ENCODE peak calls at places on chromosomes 5 and 9, in nine cellular contexts. C is heart right ventricle, D is heart left ventricle, Q is cardiac muscle cell, V is HCT116, X is lower lobe of right lung, O is PC-3, P is pancreas, G is H9. U is an unnamed sample.

GRCh38 chr5:10331341-10331796 is 22.1 kb upstream of the MARCHF6 start:
- DNase-seq in C (peak; percentile 64), D (peak; percentile 75), Q (no peak), V (no peak), X (peak; percentile 66), O (peak; percentile 63), P (peak; percentile 87), G (no peak), U (no peak)

GRCh38 chr9:93468763-93469456 is 15.5 kb upstream of the FAM120AOS start:
- DNase-seq in C (no peak), D (no peak), Q (peak; percentile 41), V (no peak), X (no peak), O (no peak), P (no peak), G (no peak), U (no peak)

GRCh38 chr9:36166150-36166927 is 2.8 kb upstream of the CCIN start:
- DNase-seq in C (peak; percentile 87), D (peak; percentile 93), Q (peak; percentile 75), V (peak; percentile 79), X (peak; percentile 88), O (peak; percentile 83), P (peak; percentile 61), G (peak; percentile 89), U (peak; percentile 86)

GRCh38 chr9:86099695-86100364 is 472 bp upstream of the GOLM1 start:
- DNase-seq in C (peak; percentile 19), D (peak; percentile 66), Q (peak; percentile 49), V (peak; percentile 57), X (peak; percentile 56), O (peak; percentile 56), P (peak; percentile 60), G (peak; percentile 49), U (peak; percentile 64)

GRCh38 chr5:81761270-81761669 is 10.4 kb upstream of the SSBP2 start:
- DNase-seq in C (no peak), D (no peak), Q (no peak), V (no peak), X (no peak), O (no peak), P (no peak), G (no peak), U (no peak)

GRCh38 chr5:74290634-74291033 is 349.9 kb downstream of the ENC1 start:
- DNase-seq in C (no peak), D (no peak), Q (no peak), V (no peak), X (no peak), O (no peak), P (no peak), G (no peak), U (no peak)

GRCh38 chr9:130824616-130825015 is 10.4 kb upstream of the ABL1 start:
- DNase-seq in C (no peak), D (no peak), Q (no peak), V (no peak), X (no peak), O (no peak), P (no peak), G (no peak), U (no peak)

GRCh38 chr5:101035425-101035824 is 132.3 kb upstream of the ST8SIA4 start:
- DNase-seq in C (no peak), D (no peak), Q (no peak), V (no peak), X (no peak), O (no peak), P (no peak), G (no peak), U (no peak)

GRCh38 chr9:9913276-9913832 is 699.4 kb downstream of the PTPRD start:
- DNase-seq in C (no peak), D (no peak), Q (no peak), V (no peak), X (no peak), O (no peak), P (no peak), G (no peak), U (no peak)

GRCh38 chr5:156411131-156411727 is 84.3 kb downstream of the SGCD start:
- DNase-seq in C (no peak), D (no peak), Q (no peak), V (no peak), X (no peak), O (no peak), P (no peak), G (no peak), U (no peak)

GRCh38 chr5:143214458-143214857 is 189.0 kb downstream of the NR3C1 start:
- DNase-seq in C (no peak), D (no peak), Q (no peak), V (no peak), X (no peak), O (no peak), P (no peak), G (no peak), U (no peak)

GRCh38 chr9:72205513-72205912 is 56.3 kb downstream of the GDA start:
- DNase-seq in C (no peak), D (no peak), Q (no peak), V (no peak), X (no peak), O (no peak), P (peak; percentile 21), G (no peak), U (peak; percentile 58)

GRCh38 chr5:154881986-154882385 is 23.6 kb downstream of the CNOT8 start:
- DNase-seq in C (no peak), D (no peak), Q (no peak), V (no peak), X (no peak), O (no peak), P (no peak), G (no peak), U (no peak)

GRCh38 chr5:154884424-154884823 is 26.0 kb downstream of the CNOT8 start:
- DNase-seq in C (no peak), D (no peak), Q (no peak), V (no peak), X (no peak), O (no peak), P (no peak), G (peak; percentile 71), U (no peak)

DNA sequence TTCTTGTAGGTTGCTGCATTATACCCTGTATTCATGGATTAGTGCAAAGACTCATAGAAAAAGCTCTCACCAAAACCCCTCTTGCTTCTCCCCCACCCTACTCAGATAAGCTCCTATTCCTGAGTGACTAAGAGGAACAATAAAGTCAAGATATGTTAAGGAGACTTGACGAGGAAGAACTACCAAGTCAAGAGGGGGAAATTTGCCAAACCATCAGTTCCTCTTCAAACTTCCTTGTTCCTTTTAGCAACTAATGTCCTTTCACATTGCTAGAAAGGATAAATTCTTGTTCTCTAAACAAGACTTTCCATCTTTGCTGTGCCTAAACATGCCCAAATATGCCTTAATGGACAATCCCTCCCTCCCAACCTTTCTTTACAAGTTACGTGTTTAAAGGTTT is 27.0 kb downstream of the CNOT8 start:
- DNase-seq in C (no peak), D (no peak), Q (no peak), V (no peak), X (no peak), O (no peak), P (no peak), G (no peak), U (no peak)
- H3K4me1 ChIP-seq in C (no peaks in the 10 kb centered on the region), D (no peaks in the 10 kb centered on the region), Q (no peaks in the 10 kb centered on the region), V (no peaks in the 10 kb centered on the region), X (peaks cover 4% of the 10 kb centered on the region), O (no peaks in the 10 kb centered on the region), P (no peaks in the 10 kb centered on the region), G (peaks cover 2% of the 10 kb centered on the region), U (no peaks in the 10 kb centered on the region)

DNA sequence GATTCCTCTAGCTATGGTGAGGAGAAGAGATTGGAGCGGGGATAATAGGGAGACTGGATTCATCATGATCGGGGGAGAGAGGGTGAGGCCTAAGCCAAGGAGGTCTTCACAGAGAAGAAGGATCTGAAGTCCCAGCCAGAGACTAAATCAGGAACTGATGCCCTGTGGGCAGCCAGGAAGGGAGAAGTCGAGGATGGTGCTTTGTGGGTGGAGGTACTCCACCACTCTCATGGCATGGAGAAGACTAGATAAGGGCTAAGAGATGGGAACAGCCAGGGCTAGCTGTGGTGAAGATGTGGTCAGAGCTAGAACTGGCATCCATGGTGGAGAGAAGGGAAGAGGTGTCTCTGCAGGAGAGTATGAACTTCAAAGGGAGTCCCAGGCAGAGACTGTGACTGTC is 3.0 kb upstream of the RGS14 start:
- DNase-seq in C (no peak), D (no peak), Q (no peak), V (no peak), X (no peak), O (no peak), P (no peak), G (no peak), U (no peak)
- H3K4me1 ChIP-seq in C (peaks cover 7% of the 10 kb centered on the region), D (peaks cover 10% of the 10 kb centered on the region), Q (peaks cover 21% of the 10 kb centered on the region), V (peaks cover 22% of the 10 kb centered on the region), X (peaks cover 35% of the 10 kb centered on the region), O (peaks cover 29% of the 10 kb centered on the region), P (no peaks in the 10 kb centered on the region), G (peaks cover 3% of the 10 kb centered on the region), U (peaks cover 42% of the 10 kb centered on the region)

DNA sequence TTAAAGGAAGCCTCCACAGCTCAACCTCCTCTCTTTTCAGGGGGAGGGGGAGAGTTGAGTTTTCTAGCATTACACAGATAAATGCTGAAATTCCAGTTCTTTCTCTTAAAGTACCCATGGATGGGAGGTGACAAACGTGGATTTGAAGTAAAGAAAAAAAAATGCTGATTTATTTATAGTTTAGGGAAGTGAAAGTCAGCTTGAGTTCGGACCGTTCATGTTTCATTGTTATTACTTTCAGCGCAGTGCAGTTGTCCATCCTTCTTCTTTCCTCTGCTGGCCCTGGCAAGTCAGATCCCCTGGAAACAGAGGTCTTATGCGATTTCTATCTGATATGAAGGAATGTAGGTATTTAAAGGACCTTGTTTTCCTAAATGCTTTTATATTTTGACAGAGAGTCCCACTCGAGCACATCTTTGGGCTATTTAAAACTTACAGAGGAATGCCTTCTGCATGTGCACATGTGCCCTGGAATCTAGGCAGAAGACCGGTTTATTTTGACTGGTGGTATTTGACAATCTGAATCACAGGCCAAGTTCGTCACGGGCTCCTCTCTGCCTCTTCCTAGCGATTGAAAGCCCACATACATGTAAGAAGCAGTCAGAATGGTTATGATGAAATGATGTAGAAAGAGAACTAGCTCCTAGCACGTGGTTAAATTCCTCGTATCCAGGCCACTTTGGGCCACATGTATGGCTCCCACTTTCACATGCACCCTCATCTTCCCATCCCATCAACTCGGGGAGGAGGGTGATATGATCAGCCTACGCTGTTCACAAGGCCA is 385.2 kb upstream of the KLF4 start:
- DNase-seq in C (no peak), D (no peak), Q (no peak), V (no peak), X (no peak), O (no peak), P (no peak), G (no peak), U (peak; percentile 43)
- H3K4me1 ChIP-seq in C (no peaks in the 10 kb centered on the region), D (no peaks in the 10 kb centered on the region), Q (peaks cover 3% of the 10 kb centered on the region), V (no peaks in the 10 kb centered on the region), X (peaks cover 10% of the 10 kb centered on the region), O (no peaks in the 10 kb centered on the region), P (no peaks in the 10 kb centered on the region), G (peaks cover 3% of the 10 kb centered on the region), U (peaks cover 12% of the 10 kb centered on the region)

DNA sequence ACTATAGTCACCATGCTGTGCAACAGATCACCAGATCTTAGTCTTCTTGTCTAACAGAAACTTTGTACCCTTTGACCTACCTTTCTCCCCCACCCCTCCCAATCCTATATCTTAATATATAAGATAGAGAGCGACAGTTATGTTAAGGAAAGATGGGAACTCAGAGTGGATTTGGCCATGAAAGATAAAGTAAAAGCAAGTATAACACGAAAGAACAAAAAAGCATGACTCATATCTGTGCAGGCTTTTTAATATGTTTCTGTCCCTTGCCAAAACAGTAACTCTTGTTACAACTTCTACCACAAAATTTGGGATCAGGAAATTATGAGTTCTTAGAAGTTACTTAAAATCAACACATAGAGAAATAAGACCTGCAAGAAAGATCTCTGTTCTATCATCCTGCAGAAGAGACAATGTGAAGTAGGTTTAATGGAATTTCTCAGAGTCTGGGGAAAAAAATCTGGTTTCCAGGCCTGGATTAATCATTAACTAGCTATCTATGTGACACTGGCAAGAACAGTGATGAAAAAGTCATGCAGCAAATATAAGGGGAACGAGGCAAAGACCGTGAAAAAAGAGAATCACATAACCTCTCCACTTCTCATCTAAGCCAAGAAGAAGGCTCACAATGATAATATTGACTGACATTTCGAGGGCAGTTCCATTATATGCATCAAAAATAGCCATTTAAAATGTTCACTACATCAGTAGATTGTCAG is 18.6 kb downstream of the BAAT start:
- DNase-seq in C (no peak), D (no peak), Q (no peak), V (no peak), X (no peak), O (no peak), P (no peak), G (no peak), U (no peak)
- H3K4me1 ChIP-seq in C (no peaks in the 10 kb centered on the region), D (no peaks in the 10 kb centered on the region), Q (no peaks in the 10 kb centered on the region), V (peaks cover 12% of the 10 kb centered on the region), X (no peaks in the 10 kb centered on the region), O (no peaks in the 10 kb centered on the region), P (peaks cover 9% of the 10 kb centered on the region), G (no peaks in the 10 kb centered on the region), U (no peaks in the 10 kb centered on the region)

U was measured in MM.1S.